ENCODE peak calls at places on chromosomes 7 and 10, in seven cellular contexts. B is AG09319, Z is endodermal cell, L is foreskin keratinocyte, E is transverse colon, N is prostate gland, I is left ventricle myocardium inferior. W is an unnamed sample.

GRCh38 chr10:63603709-63604445 is 82.7 kb downstream of the REEP3 start:
- DNase-seq in B (no peak), Z (no peak), L (no peak), E (no peak), N (no peak), I (no peak), W (peak; percentile 55)

GRCh38 chr7:99461221-99461620 is 4.7 kb downstream of the ATP5MF start:
- DNase-seq in B (no peak), Z (no peak), L (no peak), E (no peak), N (no peak), I (no peak), W (no peak)

GRCh38 chr7:156665101-156665500 is 24.5 kb downstream of the RNF32 start:
- DNase-seq in B (no peak), Z (peak; percentile 63), L (no peak), E (no peak), N (no peak), I (no peak), W (no peak)

GRCh38 chr7:106143711-106144347 is 31.7 kb upstream of the SYPL1 start:
- DNase-seq in B (no peak), Z (peak; percentile 63), L (no peak), E (no peak), N (no peak), I (no peak), W (no peak)

GRCh38 chr7:82566752-82567151 is 123.2 kb upstream of the CACNA2D1 start:
- DNase-seq in B (no peak), Z (no peak), L (no peak), E (no peak), N (no peak), I (peak; percentile 33), W (no peak)

GRCh38 chr10:104045151-104046089 is 40.3 kb downstream of the COL17A1 start:
- DNase-seq in B (no peak), Z (peak; percentile 92), L (no peak), E (no peak), N (no peak), I (no peak), W (peak; percentile 44)

GRCh38 chr7:102469972-102470825 is 5.4 kb downstream of the LRWD1 start:
- DNase-seq in B (no peak), Z (no peak), L (no peak), E (peak; percentile 88), N (no peak), I (no peak), W (no peak)

GRCh38 chr7:132321387-132321786 is 254.9 kb downstream of the PLXNA4 start:
- DNase-seq in B (no peak), Z (no peak), L (peak; percentile 9), E (no peak), N (no peak), I (no peak), W (no peak)

GRCh38 chr7:129009437-129009836 is 45.5 kb downstream of the TNPO3 start:
- DNase-seq in B (no peak), Z (no peak), L (no peak), E (no peak), N (no peak), I (no peak), W (peak; percentile 38)

GRCh38 chr10:119420950-119421875 is 121.3 kb downstream of the RGS10 start:
- DNase-seq in B (no peak), Z (no peak), L (no peak), E (no peak), N (no peak), I (no peak), W (no peak)

GRCh38 chr10:2508971-2509605 is 558.3 kb upstream of the PFKP start:
- DNase-seq in B (no peak), Z (no peak), L (peak; percentile 14), E (no peak), N (no peak), I (no peak), W (no peak)

GRCh38 chr7:105935250-105935649 is 27.8 kb upstream of the CDHR3 start:
- DNase-seq in B (no peak), Z (no peak), L (no peak), E (no peak), N (no peak), I (no peak), W (no peak)

GRCh38 chr10:29713450-29713849 is 78.7 kb upstream of the SVIL start:
- DNase-seq in B (no peak), Z (no peak), L (no peak), E (no peak), N (no peak), I (no peak), W (no peak)

GRCh38 chr10:96964131-96964530 is 132.0 kb downstream of the LCOR start:
- DNase-seq in B (no peak), Z (no peak), L (no peak), E (no peak), N (no peak), I (no peak), W (no peak)

GRCh38 chr7:41188163-41189130 is 514.4 kb downstream of the INHBA start:
- DNase-seq in B (peak; percentile 16), Z (no peak), L (peak; percentile 94), E (no peak), N (no peak), I (no peak), W (no peak)

GRCh38 chr7:51214098-51214497 is 102.5 kb downstream of the COBL start:
- DNase-seq in B (no peak), Z (no peak), L (no peak), E (no peak), N (no peak), I (no peak), W (no peak)

GRCh38 chr10:94024407-94024806 is 30.7 kb downstream of the PLCE1 start:
- DNase-seq in B (no peak), Z (no peak), L (no peak), E (no peak), N (no peak), I (no peak), W (no peak)

GRCh38 chr7:32935558-32935957 is 21.7 kb upstream of the FKBP9 start:
- DNase-seq in B (no peak), Z (no peak), L (no peak), E (no peak), N (no peak), I (no peak), W (no peak)

GRCh38 chr10:111595173-111595572 is 518.3 kb downstream of the ADRA2A start:
- DNase-seq in B (no peak), Z (no peak), L (peak; percentile 78), E (no peak), N (no peak), I (no peak), W (no peak)

DNA sequence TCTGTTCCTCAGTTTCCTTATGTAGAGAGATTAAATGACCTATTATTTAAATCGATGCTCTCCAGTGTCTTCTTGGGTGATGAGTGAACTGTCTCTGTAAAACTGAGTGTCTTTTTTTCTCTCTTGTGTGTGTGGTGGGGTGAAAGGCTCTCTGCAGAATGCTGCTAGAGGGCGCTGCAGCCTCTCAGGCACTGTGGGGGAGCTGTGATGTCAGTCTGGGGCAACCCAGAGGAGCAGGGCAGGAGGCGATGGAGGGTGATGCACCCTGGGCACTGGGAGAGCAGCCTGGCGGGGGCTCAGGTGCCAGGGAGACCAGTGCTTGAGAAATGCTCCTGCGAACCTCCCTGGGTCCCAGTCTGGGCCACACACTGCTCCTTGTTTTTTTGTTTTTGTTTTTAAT is 110.1 kb upstream of the POM121L12 start:
- DNase-seq in B (no peak), Z (peak; percentile 64), L (no peak), E (no peak), N (no peak), I (no peak), W (no peak)
- TF ChIP-seq CTCF in B (no peak), Z (peak; percentile 59), L (no peak), E (no peak), N (no peak), I (no peak), W (no peak)

GRCh38 chr10:76902949-76903348 is 734.7 kb downstream of the KCNMA1 start:
- DNase-seq in B (no peak), Z (peak; percentile 92), L (no peak), E (peak; percentile 50), N (no peak), I (peak; percentile 67), W (no peak)
- TF ChIP-seq CTCF in B (no peak), Z (peak; percentile 79), L (peak; percentile 48), E (no peak), N (no peak), I (peak; percentile 63), W (no peak)

GRCh38 chr10:114239117-114239993 is at the start of gene VWA2:
- DNase-seq in B (no peak), Z (peak; percentile 88), L (no peak), E (peak; percentile 57), N (peak; percentile 72), I (peak; percentile 23), W (peak; percentile 47)
- TF ChIP-seq CTCF in B (no peak), Z (peak; percentile 69), L (peak; percentile 54), E (no peak), N (peak; percentile 46), I (peak; percentile 45), W (peak; percentile 18)

DNA sequence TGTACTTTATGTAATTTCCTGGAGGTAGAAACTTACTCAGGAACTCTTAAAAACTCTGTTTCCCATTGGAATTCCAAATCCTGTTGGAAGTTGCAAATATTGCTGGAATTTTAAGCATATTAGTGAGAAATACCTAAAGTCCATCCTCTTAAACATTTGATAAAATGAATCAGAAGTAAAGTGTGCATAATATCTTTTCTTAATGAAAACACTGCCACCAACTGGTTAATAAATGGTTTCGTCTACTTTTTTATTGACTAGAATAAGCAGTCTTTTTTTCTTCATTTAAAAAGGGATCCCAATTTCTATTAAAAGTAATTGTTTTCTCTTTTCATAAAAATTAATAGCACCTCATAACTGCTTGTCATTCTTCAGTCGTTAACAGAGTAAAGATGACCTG is 28.3 kb downstream of the NPS start:
- DNase-seq in B (no peak), Z (no peak), L (peak; percentile 4), E (no peak), N (no peak), I (no peak), W (no peak)
- TF ChIP-seq CTCF in B (no peak), Z (peak; percentile 20), L (peak; percentile 33), E (no peak), N (no peak), I (peak; percentile 42), W (no peak)

GRCh38 chr7:74606101-74606908 is 51.2 kb upstream of the GTF2I start:
- DNase-seq in B (no peak), Z (peak; percentile 75), L (no peak), E (peak; percentile 65), N (peak; percentile 42), I (peak; percentile 34), W (peak; percentile 69)
- TF ChIP-seq CTCF in B (no peak), Z (peak; percentile 43), L (no peak), E (peak; percentile 5), N (no peak), I (peak; percentile 22), W (no peak)

DNA sequence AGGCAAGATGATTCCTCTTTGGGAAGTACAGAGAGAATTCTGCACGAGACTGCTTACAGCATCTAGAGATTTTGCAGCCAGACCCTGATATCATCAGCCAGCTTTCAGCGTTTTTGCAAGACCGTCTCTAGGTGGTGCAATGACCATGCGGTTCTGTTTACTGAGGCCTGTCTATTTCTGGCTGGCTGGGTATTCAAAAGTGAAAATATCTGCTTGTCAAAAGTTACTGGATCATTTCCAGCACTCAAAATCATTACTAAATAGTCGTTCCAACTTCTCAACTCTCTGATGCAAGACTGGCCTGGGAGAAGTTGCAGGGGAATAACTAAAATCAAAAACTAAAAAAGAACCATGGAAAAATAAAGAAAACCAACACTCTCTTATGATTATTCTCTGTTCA is 240.1 kb downstream of the ELMO1 start:
- DNase-seq in B (peak; percentile 78), Z (peak; percentile 72), L (peak; percentile 17), E (peak; percentile 54), N (peak; percentile 30), I (peak; percentile 44), W (peak; percentile 42)
- TF ChIP-seq CTCF in B (peak; percentile 66), Z (peak; percentile 72), L (peak; percentile 54), E (peak; percentile 14), N (peak; percentile 59), I (peak; percentile 69), W (peak; percentile 69)